ENCODE peak calls at places on chromosomes 1 and 21, in ten cellular contexts. One of them, this sample, is unnamed.

GRCh38 chr1:198837276-198838021 is 198.6 kb downstream of the PTPRC start:
- DNase-seq in CD4-positive, alpha-beta memory T cell: no peak
- DNase-seq in nephron progenitor cell: no peak
- DNase-seq in AG08396: no peak
- DNase-seq in stimulated activated CD8-positive, alpha-beta memory T cell treated with anti-CD3 and anti-CD28 coated beads, Interleukin-7, amount 100 ng/mL, for 1 hour: no peak
- DNase-seq in EL: no peak
- DNase-seq in occipital lobe: no peak
- DNase-seq in posterior cingulate gyrus: no peak
- DNase-seq in HCEC 1CT: no peak
- DNase-seq in Calu3: no peak
- DNase-seq in this sample: no peak

GRCh38 chr1:174308604-174309003 is 139.2 kb upstream of the GPR52 start:
- DNase-seq in CD4-positive, alpha-beta memory T cell: no peak
- DNase-seq in nephron progenitor cell: no peak
- DNase-seq in AG08396: no peak
- DNase-seq in stimulated activated CD8-positive, alpha-beta memory T cell treated with anti-CD3 and anti-CD28 coated beads, Interleukin-7, amount 100 ng/mL, for 1 hour: no peak
- DNase-seq in EL: no peak
- DNase-seq in occipital lobe: no peak
- DNase-seq in posterior cingulate gyrus: no peak
- DNase-seq in HCEC 1CT: no peak
- DNase-seq in Calu3: no peak
- DNase-seq in this sample: no peak

GRCh38 chr1:55503663-55504305 is 288.6 kb upstream of the USP24 start:
- DNase-seq in CD4-positive, alpha-beta memory T cell: no peak
- DNase-seq in nephron progenitor cell: no peak
- DNase-seq in AG08396: no peak
- DNase-seq in stimulated activated CD8-positive, alpha-beta memory T cell treated with anti-CD3 and anti-CD28 coated beads, Interleukin-7, amount 100 ng/mL, for 1 hour: no peak
- DNase-seq in EL: no peak
- DNase-seq in occipital lobe: no peak
- DNase-seq in posterior cingulate gyrus: no peak
- DNase-seq in HCEC 1CT: peak; percentile 37
- DNase-seq in Calu3: no peak
- DNase-seq in this sample: no peak

GRCh38 chr21:42057861-42058437 is 13.2 kb upstream of the UMODL1 start:
- DNase-seq in CD4-positive, alpha-beta memory T cell: no peak
- DNase-seq in nephron progenitor cell: no peak
- DNase-seq in AG08396: no peak
- DNase-seq in stimulated activated CD8-positive, alpha-beta memory T cell treated with anti-CD3 and anti-CD28 coated beads, Interleukin-7, amount 100 ng/mL, for 1 hour: no peak
- DNase-seq in EL: no peak
- DNase-seq in occipital lobe: no peak
- DNase-seq in posterior cingulate gyrus: no peak
- DNase-seq in HCEC 1CT: no peak
- DNase-seq in Calu3: no peak
- DNase-seq in this sample: no peak

GRCh38 chr1:27593341-27594326 is 10.3 kb downstream of the AHDC1 start:
- DNase-seq in CD4-positive, alpha-beta memory T cell: no peak
- DNase-seq in nephron progenitor cell: no peak
- DNase-seq in AG08396: no peak
- DNase-seq in stimulated activated CD8-positive, alpha-beta memory T cell treated with anti-CD3 and anti-CD28 coated beads, Interleukin-7, amount 100 ng/mL, for 1 hour: no peak
- DNase-seq in EL: no peak
- DNase-seq in occipital lobe: no peak
- DNase-seq in posterior cingulate gyrus: no peak
- DNase-seq in HCEC 1CT: no peak
- DNase-seq in Calu3: no peak
- DNase-seq in this sample: no peak

GRCh38 chr1:84570436-84571149 is 3.6 kb downstream of the CTBS start:
- DNase-seq in CD4-positive, alpha-beta memory T cell: no peak
- DNase-seq in nephron progenitor cell: no peak
- DNase-seq in AG08396: no peak
- DNase-seq in stimulated activated CD8-positive, alpha-beta memory T cell treated with anti-CD3 and anti-CD28 coated beads, Interleukin-7, amount 100 ng/mL, for 1 hour: no peak
- DNase-seq in EL: no peak
- DNase-seq in occipital lobe: no peak
- DNase-seq in posterior cingulate gyrus: no peak
- DNase-seq in HCEC 1CT: peak; percentile 61
- DNase-seq in Calu3: no peak
- DNase-seq in this sample: no peak

GRCh38 chr1:48073773-48074172 is 76.6 kb upstream of the TRABD2B start:
- DNase-seq in CD4-positive, alpha-beta memory T cell: no peak
- DNase-seq in nephron progenitor cell: no peak
- DNase-seq in AG08396: no peak
- DNase-seq in stimulated activated CD8-positive, alpha-beta memory T cell treated with anti-CD3 and anti-CD28 coated beads, Interleukin-7, amount 100 ng/mL, for 1 hour: no peak
- DNase-seq in EL: no peak
- DNase-seq in occipital lobe: no peak
- DNase-seq in posterior cingulate gyrus: no peak
- DNase-seq in HCEC 1CT: no peak
- DNase-seq in Calu3: no peak
- DNase-seq in this sample: no peak

GRCh38 chr1:88284666-88285366 is 399.3 kb upstream of the PKN2 start:
- DNase-seq in CD4-positive, alpha-beta memory T cell: no peak
- DNase-seq in nephron progenitor cell: no peak
- DNase-seq in AG08396: no peak
- DNase-seq in stimulated activated CD8-positive, alpha-beta memory T cell treated with anti-CD3 and anti-CD28 coated beads, Interleukin-7, amount 100 ng/mL, for 1 hour: no peak
- DNase-seq in EL: no peak
- DNase-seq in occipital lobe: no peak
- DNase-seq in posterior cingulate gyrus: no peak
- DNase-seq in HCEC 1CT: no peak
- DNase-seq in Calu3: no peak
- DNase-seq in this sample: no peak

GRCh38 chr1:200211157-200211556 is 183.6 kb downstream of the NR5A2 start:
- DNase-seq in CD4-positive, alpha-beta memory T cell: no peak
- DNase-seq in nephron progenitor cell: no peak
- DNase-seq in AG08396: peak; percentile 47
- DNase-seq in stimulated activated CD8-positive, alpha-beta memory T cell treated with anti-CD3 and anti-CD28 coated beads, Interleukin-7, amount 100 ng/mL, for 1 hour: no peak
- DNase-seq in EL: peak; percentile 66
- DNase-seq in occipital lobe: no peak
- DNase-seq in posterior cingulate gyrus: no peak
- DNase-seq in HCEC 1CT: peak; percentile 86
- DNase-seq in Calu3: no peak
- DNase-seq in this sample: no peak

GRCh38 chr1:182122855-182123254 is 61.3 kb upstream of the ZNF648 start:
- DNase-seq in CD4-positive, alpha-beta memory T cell: no peak
- DNase-seq in nephron progenitor cell: no peak
- DNase-seq in AG08396: no peak
- DNase-seq in stimulated activated CD8-positive, alpha-beta memory T cell treated with anti-CD3 and anti-CD28 coated beads, Interleukin-7, amount 100 ng/mL, for 1 hour: no peak
- DNase-seq in EL: no peak
- DNase-seq in occipital lobe: no peak
- DNase-seq in posterior cingulate gyrus: no peak
- DNase-seq in HCEC 1CT: no peak
- DNase-seq in Calu3: no peak
- DNase-seq in this sample: no peak

GRCh38 chr1:103514920-103515503 is 10.5 kb upstream of the RNPC3 start:
- DNase-seq in CD4-positive, alpha-beta memory T cell: peak; percentile 58
- DNase-seq in nephron progenitor cell: no peak
- DNase-seq in AG08396: peak; percentile 28
- DNase-seq in stimulated activated CD8-positive, alpha-beta memory T cell treated with anti-CD3 and anti-CD28 coated beads, Interleukin-7, amount 100 ng/mL, for 1 hour: no peak
- DNase-seq in EL: peak; percentile 63
- DNase-seq in occipital lobe: no peak
- DNase-seq in posterior cingulate gyrus: no peak
- DNase-seq in HCEC 1CT: peak; percentile 62
- DNase-seq in Calu3: no peak
- DNase-seq in this sample: peak; percentile 66

GRCh38 chr1:157173900-157174410 is 35.8 kb upstream of the ETV3 start:
- DNase-seq in CD4-positive, alpha-beta memory T cell: no peak
- DNase-seq in nephron progenitor cell: no peak
- DNase-seq in AG08396: no peak
- DNase-seq in stimulated activated CD8-positive, alpha-beta memory T cell treated with anti-CD3 and anti-CD28 coated beads, Interleukin-7, amount 100 ng/mL, for 1 hour: no peak
- DNase-seq in EL: no peak
- DNase-seq in occipital lobe: no peak
- DNase-seq in posterior cingulate gyrus: no peak
- DNase-seq in HCEC 1CT: no peak
- DNase-seq in Calu3: no peak
- DNase-seq in this sample: no peak

GRCh38 chr1:70945266-70945665 is 102.3 kb downstream of the PTGER3 start:
- DNase-seq in CD4-positive, alpha-beta memory T cell: no peak
- DNase-seq in nephron progenitor cell: no peak
- DNase-seq in AG08396: no peak
- DNase-seq in stimulated activated CD8-positive, alpha-beta memory T cell treated with anti-CD3 and anti-CD28 coated beads, Interleukin-7, amount 100 ng/mL, for 1 hour: no peak
- DNase-seq in EL: no peak
- DNase-seq in occipital lobe: no peak
- DNase-seq in posterior cingulate gyrus: no peak
- DNase-seq in HCEC 1CT: no peak
- DNase-seq in Calu3: no peak
- DNase-seq in this sample: no peak

GRCh38 chr1:208206092-208206698 is 38.0 kb downstream of the PLXNA2 start:
- DNase-seq in CD4-positive, alpha-beta memory T cell: no peak
- DNase-seq in nephron progenitor cell: no peak
- DNase-seq in AG08396: no peak
- DNase-seq in stimulated activated CD8-positive, alpha-beta memory T cell treated with anti-CD3 and anti-CD28 coated beads, Interleukin-7, amount 100 ng/mL, for 1 hour: no peak
- DNase-seq in EL: no peak
- DNase-seq in occipital lobe: no peak
- DNase-seq in posterior cingulate gyrus: no peak
- DNase-seq in HCEC 1CT: no peak
- DNase-seq in Calu3: no peak
- DNase-seq in this sample: no peak

GRCh38 chr1:7755448-7755847 is 15.6 kb upstream of the VAMP3 start:
- DNase-seq in CD4-positive, alpha-beta memory T cell: no peak
- DNase-seq in nephron progenitor cell: no peak
- DNase-seq in AG08396: no peak
- DNase-seq in stimulated activated CD8-positive, alpha-beta memory T cell treated with anti-CD3 and anti-CD28 coated beads, Interleukin-7, amount 100 ng/mL, for 1 hour: no peak
- DNase-seq in EL: peak; percentile 17
- DNase-seq in occipital lobe: no peak
- DNase-seq in posterior cingulate gyrus: no peak
- DNase-seq in HCEC 1CT: peak; percentile 20
- DNase-seq in Calu3: no peak
- DNase-seq in this sample: no peak

GRCh38 chr1:235004840-235005391 is 123.7 kb downstream of the TOMM20 start:
- DNase-seq in CD4-positive, alpha-beta memory T cell: no peak
- DNase-seq in nephron progenitor cell: no peak
- DNase-seq in AG08396: no peak
- DNase-seq in stimulated activated CD8-positive, alpha-beta memory T cell treated with anti-CD3 and anti-CD28 coated beads, Interleukin-7, amount 100 ng/mL, for 1 hour: no peak
- DNase-seq in EL: no peak
- DNase-seq in occipital lobe: no peak
- DNase-seq in posterior cingulate gyrus: no peak
- DNase-seq in HCEC 1CT: no peak
- DNase-seq in Calu3: no peak
- DNase-seq in this sample: no peak

GRCh38 chr1:1430114-1430982 is 5.1 kb upstream of the VWA1 start:
- DNase-seq in CD4-positive, alpha-beta memory T cell: no peak
- DNase-seq in nephron progenitor cell: peak; percentile 62
- DNase-seq in AG08396: peak; percentile 87
- DNase-seq in stimulated activated CD8-positive, alpha-beta memory T cell treated with anti-CD3 and anti-CD28 coated beads, Interleukin-7, amount 100 ng/mL, for 1 hour: no peak
- DNase-seq in EL: no peak
- DNase-seq in occipital lobe: peak; percentile 27
- DNase-seq in posterior cingulate gyrus: no peak
- DNase-seq in HCEC 1CT: peak; percentile 51
- DNase-seq in Calu3: peak; percentile 40
- DNase-seq in this sample: peak; percentile 79

GRCh38 chr1:177945943-177946650 is 23.8 kb downstream of the SEC16B start:
- DNase-seq in CD4-positive, alpha-beta memory T cell: no peak
- DNase-seq in nephron progenitor cell: peak; percentile 76
- DNase-seq in AG08396: peak; percentile 67
- DNase-seq in stimulated activated CD8-positive, alpha-beta memory T cell treated with anti-CD3 and anti-CD28 coated beads, Interleukin-7, amount 100 ng/mL, for 1 hour: no peak
- DNase-seq in EL: peak; percentile 71
- DNase-seq in occipital lobe: peak; percentile 53
- DNase-seq in posterior cingulate gyrus: peak; percentile 57
- DNase-seq in HCEC 1CT: peak; percentile 54
- DNase-seq in Calu3: peak; percentile 74
- DNase-seq in this sample: peak; percentile 77

GRCh38 chr1:97304366-97304765 is 582.8 kb downstream of the PTBP2 start:
- DNase-seq in CD4-positive, alpha-beta memory T cell: no peak
- DNase-seq in nephron progenitor cell: no peak
- DNase-seq in AG08396: no peak
- DNase-seq in stimulated activated CD8-positive, alpha-beta memory T cell treated with anti-CD3 and anti-CD28 coated beads, Interleukin-7, amount 100 ng/mL, for 1 hour: no peak
- DNase-seq in EL: no peak
- DNase-seq in occipital lobe: no peak
- DNase-seq in posterior cingulate gyrus: no peak
- DNase-seq in HCEC 1CT: no peak
- DNase-seq in Calu3: no peak
- DNase-seq in this sample: no peak

GRCh38 chr1:54653036-54653435 is 11.4 kb downstream of the MROH7 start:
- DNase-seq in CD4-positive, alpha-beta memory T cell: no peak
- DNase-seq in nephron progenitor cell: no peak
- DNase-seq in AG08396: peak; percentile 52
- DNase-seq in stimulated activated CD8-positive, alpha-beta memory T cell treated with anti-CD3 and anti-CD28 coated beads, Interleukin-7, amount 100 ng/mL, for 1 hour: no peak
- DNase-seq in EL: peak; percentile 76
- DNase-seq in occipital lobe: no peak
- DNase-seq in posterior cingulate gyrus: no peak
- DNase-seq in HCEC 1CT: no peak
- DNase-seq in Calu3: no peak
- DNase-seq in this sample: no peak

GRCh38 chr1:160618763-160619274 is 28.0 kb downstream of the SLAMF1 start:
- DNase-seq in CD4-positive, alpha-beta memory T cell: peak; percentile 58
- DNase-seq in nephron progenitor cell: no peak
- DNase-seq in AG08396: no peak
- DNase-seq in stimulated activated CD8-positive, alpha-beta memory T cell treated with anti-CD3 and anti-CD28 coated beads, Interleukin-7, amount 100 ng/mL, for 1 hour: no peak
- DNase-seq in EL: no peak
- DNase-seq in occipital lobe: no peak
- DNase-seq in posterior cingulate gyrus: no peak
- DNase-seq in HCEC 1CT: no peak
- DNase-seq in Calu3: no peak
- DNase-seq in this sample: no peak

GRCh38 chr21:44980562-44981489 is 41.0 kb downstream of the SLX9 start:
- DNase-seq in CD4-positive, alpha-beta memory T cell: no peak
- DNase-seq in nephron progenitor cell: no peak
- DNase-seq in AG08396: no peak
- DNase-seq in stimulated activated CD8-positive, alpha-beta memory T cell treated with anti-CD3 and anti-CD28 coated beads, Interleukin-7, amount 100 ng/mL, for 1 hour: no peak
- DNase-seq in EL: no peak
- DNase-seq in occipital lobe: no peak
- DNase-seq in posterior cingulate gyrus: no peak
- DNase-seq in HCEC 1CT: no peak
- DNase-seq in Calu3: no peak
- DNase-seq in this sample: no peak

GRCh38 chr1:209168204-209168603 is 415.3 kb upstream of the CAMK1G start:
- DNase-seq in CD4-positive, alpha-beta memory T cell: no peak
- DNase-seq in nephron progenitor cell: no peak
- DNase-seq in AG08396: peak; percentile 19
- DNase-seq in stimulated activated CD8-positive, alpha-beta memory T cell treated with anti-CD3 and anti-CD28 coated beads, Interleukin-7, amount 100 ng/mL, for 1 hour: no peak
- DNase-seq in EL: peak; percentile 72
- DNase-seq in occipital lobe: no peak
- DNase-seq in posterior cingulate gyrus: no peak
- DNase-seq in HCEC 1CT: peak; percentile 5
- DNase-seq in Calu3: no peak
- DNase-seq in this sample: peak; percentile 6

GRCh38 chr1:154840557-154841176 is 29.4 kb downstream of the KCNN3 start:
- DNase-seq in CD4-positive, alpha-beta memory T cell: no peak
- DNase-seq in nephron progenitor cell: peak; percentile 50
- DNase-seq in AG08396: no peak
- DNase-seq in stimulated activated CD8-positive, alpha-beta memory T cell treated with anti-CD3 and anti-CD28 coated beads, Interleukin-7, amount 100 ng/mL, for 1 hour: no peak
- DNase-seq in EL: peak; percentile 27
- DNase-seq in occipital lobe: no peak
- DNase-seq in posterior cingulate gyrus: no peak
- DNase-seq in HCEC 1CT: peak; percentile 35
- DNase-seq in Calu3: no peak
- DNase-seq in this sample: no peak

GRCh38 chr1:47569681-47570470 is 132.0 kb downstream of the FOXD2 start:
- DNase-seq in CD4-positive, alpha-beta memory T cell: no peak
- DNase-seq in nephron progenitor cell: no peak
- DNase-seq in AG08396: peak; percentile 84
- DNase-seq in stimulated activated CD8-positive, alpha-beta memory T cell treated with anti-CD3 and anti-CD28 coated beads, Interleukin-7, amount 100 ng/mL, for 1 hour: no peak
- DNase-seq in EL: peak; percentile 96
- DNase-seq in occipital lobe: no peak
- DNase-seq in posterior cingulate gyrus: no peak
- DNase-seq in HCEC 1CT: peak; percentile 86
- DNase-seq in Calu3: peak; percentile 81
- DNase-seq in this sample: no peak

GRCh38 chr21:43370091-43370658 is 56.8 kb downstream of the SIK1 start:
- DNase-seq in CD4-positive, alpha-beta memory T cell: no peak
- DNase-seq in nephron progenitor cell: no peak
- DNase-seq in AG08396: no peak
- DNase-seq in stimulated activated CD8-positive, alpha-beta memory T cell treated with anti-CD3 and anti-CD28 coated beads, Interleukin-7, amount 100 ng/mL, for 1 hour: no peak
- DNase-seq in EL: no peak
- DNase-seq in occipital lobe: peak; percentile 33
- DNase-seq in posterior cingulate gyrus: no peak
- DNase-seq in HCEC 1CT: no peak
- DNase-seq in Calu3: no peak
- DNase-seq in this sample: peak; percentile 35

GRCh38 chr1:30126839-30127238 is 596.5 kb downstream of the MATN1 start:
- DNase-seq in CD4-positive, alpha-beta memory T cell: no peak
- DNase-seq in nephron progenitor cell: no peak
- DNase-seq in AG08396: no peak
- DNase-seq in stimulated activated CD8-positive, alpha-beta memory T cell treated with anti-CD3 and anti-CD28 coated beads, Interleukin-7, amount 100 ng/mL, for 1 hour: no peak
- DNase-seq in EL: no peak
- DNase-seq in occipital lobe: no peak
- DNase-seq in posterior cingulate gyrus: no peak
- DNase-seq in HCEC 1CT: no peak
- DNase-seq in Calu3: no peak
- DNase-seq in this sample: no peak

This sample was measured in Ammon's horn.